ENCODE peak calls at places on chromosomes 12 and 14, in four cellular contexts. One of them, this sample, is unnamed.

GRCh38 chr12:132117558-132117875 is 26.6 kb downstream of the DDX51 start:
- DNase-seq in right atrium auricular region: no peak
- DNase-seq in GM20000: no peak
- DNase-seq in AG09309: no peak
- DNase-seq in this sample: no peak

GRCh38 chr12:7130791-7131501 is 775 bp downstream of the CLSTN3 start:
- DNase-seq in GM20000: peak; percentile 58
- DNase-seq in right atrium auricular region: no peak
- DNase-seq in AG09309: no peak
- DNase-seq in this sample: peak; percentile 78

GRCh38 chr14:106556665-106557289 is 1030.4 kb downstream of the TMEM121 start:
- DNase-seq in GM20000: peak; percentile 51
- DNase-seq in right atrium auricular region: no peak
- DNase-seq in AG09309: no peak
- DNase-seq in this sample: peak; percentile 88

GRCh38 chr14:89542768-89543419 is 125.9 kb upstream of the FOXN3 start:
- DNase-seq in AG09309: no peak
- DNase-seq in GM20000: no peak
- DNase-seq in right atrium auricular region: no peak
- DNase-seq in this sample: no peak

GRCh38 chr12:64293654-64294364 is 71.7 kb upstream of the KICS2 start:
- DNase-seq in GM20000: no peak
- DNase-seq in right atrium auricular region: no peak
- DNase-seq in AG09309: no peak
- DNase-seq in this sample: no peak

GRCh38 chr12:131803995-131804521 is 24.1 kb upstream of the MMP17 start:
- DNase-seq in AG09309: no peak
- DNase-seq in GM20000: no peak
- DNase-seq in right atrium auricular region: no peak
- DNase-seq in this sample: no peak

GRCh38 chr12:109458771-109459208 is 18.3 kb downstream of the KCTD10 start:
- DNase-seq in GM20000: no peak
- DNase-seq in right atrium auricular region: no peak
- DNase-seq in AG09309: no peak
- DNase-seq in this sample: no peak

GRCh38 chr14:51871846-51872245 is 11.4 kb downstream of the GNG2 start:
- DNase-seq in GM20000: no peak
- DNase-seq in right atrium auricular region: no peak
- DNase-seq in AG09309: no peak
- DNase-seq in this sample: no peak

GRCh38 chr12:127539499-127539898 is 727.5 kb upstream of the TMEM132C start:
- DNase-seq in right atrium auricular region: no peak
- DNase-seq in AG09309: no peak
- DNase-seq in GM20000: no peak
- DNase-seq in this sample: no peak

GRCh38 chr12:69330475-69331473 is 17.4 kb upstream of the LYZ start:
- DNase-seq in GM20000: peak; percentile 32
- DNase-seq in AG09309: no peak
- DNase-seq in right atrium auricular region: no peak
- DNase-seq in this sample: peak; percentile 72

GRCh38 chr12:51082561-51083139 is 746 bp downstream of the CSRNP2 start:
- DNase-seq in GM20000: peak; percentile 12
- DNase-seq in AG09309: no peak
- DNase-seq in right atrium auricular region: no peak
- DNase-seq in this sample: peak; percentile 65

GRCh38 chr12:14443531-14443930 is 78.0 kb downstream of the ATF7IP start:
- DNase-seq in right atrium auricular region: no peak
- DNase-seq in AG09309: no peak
- DNase-seq in GM20000: no peak
- DNase-seq in this sample: no peak

GRCh38 chr14:65330416-65330815 is 82.1 kb upstream of the FUT8 start:
- DNase-seq in GM20000: no peak
- DNase-seq in AG09309: no peak
- DNase-seq in right atrium auricular region: no peak
- DNase-seq in this sample: no peak

GRCh38 chr12:91331371-91331770 is 148.8 kb upstream of the DCN start:
- DNase-seq in right atrium auricular region: no peak
- DNase-seq in AG09309: no peak
- DNase-seq in GM20000: no peak
- DNase-seq in this sample: no peak

GRCh38 chr14:102189858-102190257 is 50.2 kb downstream of the WDR20 start:
- DNase-seq in right atrium auricular region: no peak
- DNase-seq in GM20000: no peak
- DNase-seq in AG09309: no peak
- DNase-seq in this sample: no peak

GRCh38 chr14:45361727-45362126 is 108.7 kb upstream of the MIS18BP1 start:
- DNase-seq in AG09309: no peak
- DNase-seq in GM20000: no peak
- DNase-seq in right atrium auricular region: no peak
- DNase-seq in this sample: no peak

GRCh38 chr12:109296431-109296830 is 12.7 kb downstream of the FOXN4 start:
- DNase-seq in AG09309: no peak
- DNase-seq in GM20000: no peak
- DNase-seq in right atrium auricular region: no peak
- DNase-seq in this sample: no peak

GRCh38 chr12:60035835-60036234 is 440.0 kb downstream of the SLC16A7 start:
- DNase-seq in AG09309: no peak
- DNase-seq in GM20000: no peak
- DNase-seq in right atrium auricular region: no peak
- DNase-seq in this sample: no peak

GRCh38 chr14:92649934-92650545 is 98.4 kb downstream of the LGMN start:
- DNase-seq in AG09309: peak; percentile 93
- DNase-seq in GM20000: no peak
- DNase-seq in right atrium auricular region: peak; percentile 80
- DNase-seq in this sample: no peak

GRCh38 chr12:17976202-17976601 is 113.8 kb downstream of the RERGL start:
- DNase-seq in right atrium auricular region: no peak
- DNase-seq in GM20000: no peak
- DNase-seq in AG09309: no peak
- DNase-seq in this sample: no peak

GRCh38 chr14:65224799-65225198 is 122.5 kb upstream of the MAX start:
- DNase-seq in GM20000: no peak
- DNase-seq in AG09309: no peak
- DNase-seq in right atrium auricular region: no peak
- DNase-seq in this sample: no peak

GRCh38 chr14:87869619-87870583 is 123.1 kb downstream of the GALC start:
- DNase-seq in GM20000: peak; percentile 13
- DNase-seq in right atrium auricular region: no peak
- DNase-seq in AG09309: peak; percentile 52
- DNase-seq in this sample: no peak

GRCh38 chr14:53285806-53286205 is 132.7 kb upstream of the DDHD1 start:
- DNase-seq in right atrium auricular region: no peak
- DNase-seq in AG09309: no peak
- DNase-seq in GM20000: no peak
- DNase-seq in this sample: no peak

GRCh38 chr14:55212611-55213010 is 21.2 kb upstream of the DLGAP5 start:
- DNase-seq in GM20000: no peak
- DNase-seq in right atrium auricular region: no peak
- DNase-seq in AG09309: no peak
- DNase-seq in this sample: no peak

GRCh38 chr12:52171950-52172512 is 19.8 kb downstream of the KRT80 start:
- DNase-seq in GM20000: no peak
- DNase-seq in AG09309: no peak
- DNase-seq in right atrium auricular region: no peak
- DNase-seq in this sample: peak; percentile 52

GRCh38 chr14:52131640-52132320 is 62.9 kb upstream of the NID2 start:
- DNase-seq in AG09309: peak; percentile 73
- DNase-seq in right atrium auricular region: peak; percentile 85
- DNase-seq in GM20000: peak; percentile 64
- DNase-seq in this sample: peak; percentile 68

GRCh38 chr14:77161011-77161410 is 19.4 kb upstream of the ZDHHC22 start:
- DNase-seq in AG09309: no peak
- DNase-seq in GM20000: no peak
- DNase-seq in right atrium auricular region: peak; percentile 46
- DNase-seq in this sample: no peak

GRCh38 chr12:64318605-64319004 is 72.0 kb downstream of the C12orf56 start:
- DNase-seq in GM20000: peak; percentile 20
- DNase-seq in right atrium auricular region: no peak
- DNase-seq in AG09309: no peak
- DNase-seq in this sample: no peak

GRCh38 chr12:58285551-58285950 is 344.2 kb downstream of the ATP23 start:
- DNase-seq in right atrium auricular region: no peak
- DNase-seq in AG09309: no peak
- DNase-seq in GM20000: no peak
- DNase-seq in this sample: no peak

GRCh38 chr14:73661872-73662271 is 17.1 kb downstream of the DNAL1 start:
- DNase-seq in right atrium auricular region: no peak
- DNase-seq in AG09309: no peak
- DNase-seq in GM20000: no peak
- DNase-seq in this sample: no peak

GRCh38 chr14:97602438-97603117 is 805.4 kb downstream of the VRK1 start:
- DNase-seq in AG09309: no peak
- DNase-seq in right atrium auricular region: no peak
- DNase-seq in GM20000: no peak
- DNase-seq in this sample: peak; percentile 76

GRCh38 chr14:100634026-100634425 is 46.8 kb upstream of the BEGAIN start:
- DNase-seq in AG09309: no peak
- DNase-seq in GM20000: no peak
- DNase-seq in right atrium auricular region: no peak
- DNase-seq in this sample: no peak

GRCh38 chr12:102526701-102527100 is 46.3 kb upstream of the IGF1 start:
- DNase-seq in right atrium auricular region: no peak
- DNase-seq in GM20000: no peak
- DNase-seq in AG09309: no peak
- DNase-seq in this sample: no peak

DNA sequence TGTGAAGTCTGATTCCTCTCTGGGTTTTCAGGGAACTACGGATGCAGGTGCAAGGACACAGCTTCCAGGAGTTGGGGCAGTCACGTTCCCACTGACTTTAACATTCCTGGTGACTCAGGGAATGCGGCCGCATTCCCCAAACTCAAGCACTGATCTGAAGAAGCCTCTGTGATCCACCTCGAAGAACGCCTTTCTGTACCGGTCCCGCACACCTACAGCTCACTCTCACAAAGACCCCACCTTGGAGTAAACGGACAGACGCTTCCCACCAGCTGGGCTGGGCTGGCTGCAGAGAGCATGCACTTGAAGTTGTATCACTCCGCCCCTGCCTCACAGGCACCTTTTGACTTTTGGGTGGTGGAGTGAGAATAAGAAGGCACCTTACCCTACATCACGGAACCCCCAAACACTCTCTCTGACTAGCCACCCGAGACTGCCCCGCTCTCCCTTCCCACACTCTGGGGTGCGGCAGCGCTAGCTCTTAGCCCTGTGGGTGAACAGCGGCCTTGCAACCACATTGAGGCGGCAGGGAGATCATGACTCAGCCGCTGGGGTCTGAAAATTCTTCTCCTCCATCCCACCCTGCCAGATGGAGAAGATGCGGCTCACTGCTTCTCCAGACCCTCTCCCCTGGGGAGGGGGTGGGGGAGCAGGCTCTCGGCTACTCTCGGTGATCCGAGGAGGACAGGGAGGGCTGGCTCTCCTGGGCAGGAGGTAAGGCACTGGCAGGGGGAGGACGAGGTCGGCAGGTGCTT is 23.7 kb upstream of the HDAC7 start:
- DNase-seq in AG09309: no peak
- DNase-seq in right atrium auricular region: no peak
- DNase-seq in GM20000: no peak
- DNase-seq in this sample: no peak
- TF ChIP-seq CTCF in AG09309: no peak
- TF ChIP-seq CTCF in right atrium auricular region: no peak
- TF ChIP-seq CTCF in GM20000: no peak
- TF ChIP-seq CTCF in this sample: no peak

GRCh38 chr12:93892431-93893210 is 215.4 kb downstream of the CRADD start:
- DNase-seq in AG09309: no peak
- DNase-seq in right atrium auricular region: peak; percentile 49
- DNase-seq in GM20000: no peak
- DNase-seq in this sample: no peak
- TF ChIP-seq CTCF in AG09309: no peak
- TF ChIP-seq CTCF in right atrium auricular region: no peak
- TF ChIP-seq CTCF in GM20000: no peak
- TF ChIP-seq CTCF in this sample: no peak

GRCh38 chr12:96091833-96092232 is 56.4 kb upstream of the LTA4H start:
- DNase-seq in right atrium auricular region: no peak
- DNase-seq in GM20000: no peak
- DNase-seq in AG09309: no peak
- DNase-seq in this sample: no peak
- TF ChIP-seq CTCF in right atrium auricular region: no peak
- TF ChIP-seq CTCF in GM20000: no peak
- TF ChIP-seq CTCF in AG09309: peak; percentile 6
- TF ChIP-seq CTCF in this sample: no peak

GRCh38 chr14:70811065-70811464 is 1.8 kb upstream of the MAP3K9 start:
- DNase-seq in AG09309: no peak
- DNase-seq in right atrium auricular region: no peak
- DNase-seq in GM20000: no peak
- DNase-seq in this sample: no peak
- TF ChIP-seq CTCF in AG09309: no peak
- TF ChIP-seq CTCF in right atrium auricular region: no peak
- TF ChIP-seq CTCF in GM20000: no peak
- TF ChIP-seq CTCF in this sample: no peak

GRCh38 chr12:56258820-56259183 is 618 bp upstream of the ANKRD52 start:
- DNase-seq in right atrium auricular region: no peak
- DNase-seq in GM20000: no peak
- DNase-seq in AG09309: no peak
- DNase-seq in this sample: no peak

GRCh38 chr12:56258068-56258819 is at the start of gene ANKRD52:
- DNase-seq in GM20000: peak; percentile 99
- DNase-seq in AG09309: peak; percentile 37
- DNase-seq in right atrium auricular region: peak; percentile 73
- DNase-seq in this sample: peak; percentile 81

GRCh38 chr12:56256326-56256960 is 1.7 kb downstream of the ANKRD52 start:
- DNase-seq in right atrium auricular region: no peak
- DNase-seq in GM20000: no peak
- DNase-seq in AG09309: no peak
- DNase-seq in this sample: peak; percentile 19

GRCh38 chr12:56257071-56257470 is 1.1 kb downstream of the ANKRD52 start:
- DNase-seq in AG09309: no peak
- DNase-seq in GM20000: no peak
- DNase-seq in right atrium auricular region: no peak
- DNase-seq in this sample: no peak

GRCh38 chr12:56257491-56258067 is 605 bp downstream of the ANKRD52 start:
- DNase-seq in right atrium auricular region: no peak
- DNase-seq in GM20000: peak; percentile 47
- DNase-seq in AG09309: no peak
- DNase-seq in this sample: peak; percentile 5
- TF ChIP-seq CTCF in right atrium auricular region: no peak
- TF ChIP-seq CTCF in GM20000: no peak
- TF ChIP-seq CTCF in AG09309: peak; percentile 25
- TF ChIP-seq CTCF in this sample: no peak

DNA sequence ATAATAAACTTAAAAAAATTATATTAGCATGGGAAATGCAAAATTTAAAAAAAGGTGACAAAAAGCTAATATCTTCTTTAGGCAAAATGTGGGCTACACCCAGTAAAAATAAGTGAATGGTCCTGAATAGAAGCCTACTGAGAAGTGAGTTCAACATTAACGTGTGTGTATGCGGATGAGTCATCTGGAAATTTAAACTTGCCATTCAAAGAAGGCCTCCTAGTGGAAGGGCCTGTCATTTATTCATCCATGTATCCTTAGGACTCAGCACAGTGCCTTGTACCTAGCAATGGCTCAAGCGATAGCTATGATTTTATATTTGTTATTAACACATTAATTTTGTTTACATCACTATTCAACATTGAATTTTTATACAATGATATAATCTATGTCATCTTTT is 226.2 kb downstream of the NUBPL start:
- DNase-seq in AG09309: no peak
- DNase-seq in right atrium auricular region: no peak
- DNase-seq in GM20000: no peak
- DNase-seq in this sample: no peak
- TF ChIP-seq CTCF in AG09309: no peak
- TF ChIP-seq CTCF in right atrium auricular region: no peak
- TF ChIP-seq CTCF in GM20000: no peak
- TF ChIP-seq CTCF in this sample: no peak

GRCh38 chr14:98651042-98651441 is 621.0 kb downstream of the BCL11B start:
- DNase-seq in right atrium auricular region: no peak
- DNase-seq in GM20000: no peak
- DNase-seq in AG09309: no peak
- DNase-seq in this sample: no peak
- TF ChIP-seq CTCF in right atrium auricular region: no peak
- TF ChIP-seq CTCF in GM20000: no peak
- TF ChIP-seq CTCF in AG09309: no peak
- TF ChIP-seq CTCF in this sample: no peak

This sample was measured in activated CD8-positive, alpha-beta T cell treated with anti-CD3 and anti-CD28 coated beads for 36 hours.